ENCODE peak calls at places on chromosomes 12 and 14, in six cellular contexts. L, Q, T, U, P and H are unnamed samples.

GRCh38 chr12:107605293-107605692 is 80.3 kb upstream of the PWP1 start:
- DNase-seq in U (no peak), L (no peak), P (no peak), Q (no peak), T (no peak), H (no peak)

GRCh38 chr14:106840258-106840657 is 1313.9 kb downstream of the TMEM121 start:
- DNase-seq in P (no peak), L (no peak), U (no peak), T (peak; percentile 22), Q (no peak), H (no peak)

GRCh38 chr12:107091989-107092641 is 1.2 kb downstream of the CRY1 start:
- DNase-seq in L (peak; percentile 92), P (peak; percentile 88), T (peak; percentile 88), Q (peak; percentile 53), U (no peak), H (peak; percentile 97)

GRCh38 chr12:95673576-95673975 is 117.0 kb downstream of the NTN4 start:
- DNase-seq in T (no peak), L (no peak), U (no peak), P (no peak), Q (no peak), H (no peak)

GRCh38 chr12:12722351-12723146 is 5.4 kb downstream of the CDKN1B start:
- DNase-seq in U (no peak), Q (no peak), P (no peak), L (no peak), T (peak; percentile 78), H (no peak)

GRCh38 chr14:23883684-23884540 is 69.7 kb upstream of the DHRS4 start:
- DNase-seq in Q (no peak), P (no peak), U (no peak), L (no peak), T (no peak), H (no peak)

GRCh38 chr12:13816394-13816793 is 165.0 kb downstream of the GRIN2B start:
- DNase-seq in P (no peak), T (no peak), L (no peak), Q (no peak), U (no peak), H (no peak)

GRCh38 chr12:121797937-121798801 is 4.7 kb upstream of the RHOF start:
- DNase-seq in L (peak; percentile 82), P (no peak), T (no peak), Q (peak; percentile 86), U (no peak), H (no peak)

GRCh38 chr12:45268672-45269406 is 52.9 kb downstream of the ANO6 start:
- DNase-seq in Q (peak; percentile 30), U (no peak), P (peak; percentile 91), T (peak; percentile 54), L (peak; percentile 46), H (peak; percentile 80)

GRCh38 chr12:48187916-48188695 is 4.7 kb downstream of the CCDC184 start:
- DNase-seq in P (no peak), L (no peak), Q (no peak), T (no peak), U (no peak), H (no peak)

GRCh38 chr14:70022771-70023445 is 143.7 kb downstream of the SMOC1 start:
- DNase-seq in T (no peak), L (no peak), U (no peak), Q (no peak), P (no peak), H (no peak)

GRCh38 chr12:131830335-131831020 is 2.3 kb downstream of the MMP17 start:
- DNase-seq in L (peak; percentile 56), T (peak; percentile 71), P (peak; percentile 88), Q (peak; percentile 73), U (no peak), H (no peak)

GRCh38 chr12:49874142-49874897 is 29.4 kb downstream of the FAIM2 start:
- DNase-seq in L (no peak), U (no peak), P (no peak), T (no peak), Q (no peak), H (no peak)

GRCh38 chr12:1590083-1590979 is 4.0 kb downstream of the FBXL14 start:
- DNase-seq in Q (no peak), T (no peak), L (no peak), P (peak; percentile 76), U (no peak), H (no peak)

GRCh38 chr12:29163146-29163545 is 14.1 kb downstream of the FAR2 start:
- DNase-seq in P (no peak), U (no peak), T (no peak), Q (no peak), L (no peak), H (no peak)

GRCh38 chr12:3196488-3196887 is 119.3 kb downstream of the TSPAN9 start:
- DNase-seq in T (no peak), P (no peak), L (no peak), U (no peak), Q (no peak), H (no peak)

GRCh38 chr12:89390802-89391673 is 38.7 kb upstream of the DUSP6 start:
- DNase-seq in L (no peak), T (no peak), Q (no peak), U (no peak), P (peak; percentile 80), H (no peak)